ENCODE peak calls at places on chromosome 5, in five cellular contexts. U is Panc1; Z is transverse colon; T is CD4-positive, CD25-positive, alpha-beta regulatory T cell; L is Karpas-422. I is an unnamed sample.

GRCh38 chr5:96088676-96089075 is 127.0 kb upstream of the ELL2 start:
- DNase-seq in T (no peak), U (no peak), L (no peak), Z (no peak), I (no peak)

GRCh38 chr5:164649266-164649665 is 1143.8 kb downstream of the MAT2B start:
- DNase-seq in U (no peak), T (no peak), Z (no peak), L (no peak), I (no peak)

GRCh38 chr5:107929080-107929479 is 258.3 kb upstream of the EFNA5 start:
- DNase-seq in T (no peak), Z (no peak), U (no peak), L (no peak), I (no peak)

GRCh38 chr5:72501475-72501874 is 5.7 kb downstream of the ZNF366 start:
- DNase-seq in T (no peak), L (no peak), U (no peak), Z (no peak), I (no peak)

GRCh38 chr5:179318193-179318955 is 26.9 kb downstream of the ADAMTS2 start:
- DNase-seq in U (no peak), T (no peak), Z (no peak), L (no peak), I (no peak)

GRCh38 chr5:158619083-158619788 is 480.5 kb downstream of the EBF1 start:
- DNase-seq in L (no peak), Z (no peak), T (no peak), U (no peak), I (no peak)

GRCh38 chr5:176787676-176788075 is 22.7 kb upstream of the UNC5A start:
- DNase-seq in U (no peak), Z (no peak), L (peak; percentile 63), T (no peak), I (no peak)

GRCh38 chr5:35012796-35013195 is 35.0 kb downstream of the AGXT2 start:
- DNase-seq in T (no peak), L (no peak), Z (no peak), U (no peak), I (no peak)

GRCh38 chr5:86482008-86482407 is 135.7 kb upstream of the COX7C start:
- DNase-seq in Z (no peak), U (no peak), L (no peak), T (no peak), I (no peak)

GRCh38 chr5:18745988-18746615 is 1111.8 kb downstream of the TAF11L14 start:
- DNase-seq in T (peak; percentile 37), U (peak; percentile 78), Z (peak; percentile 37), L (peak; percentile 77), I (peak; percentile 13)

GRCh38 chr5:65483474-65484346 is 2.0 kb upstream of the ADAMTS6 start:
- DNase-seq in T (no peak), L (peak; percentile 75), U (peak; percentile 55), Z (no peak), I (no peak)

GRCh38 chr5:116451905-116452450 is 122.6 kb downstream of the SEMA6A start:
- DNase-seq in U (no peak), L (no peak), T (no peak), Z (no peak), I (no peak)

GRCh38 chr5:2094616-2094995 is 211.9 kb upstream of the IRX4 start:
- DNase-seq in Z (no peak), L (no peak), U (no peak), T (no peak), I (no peak)

GRCh38 chr5:2096827-2097226 is 214.1 kb upstream of the IRX4 start:
- DNase-seq in T (no peak), L (no peak), Z (no peak), U (no peak), I (no peak)

GRCh38 chr5:2093859-2094615 is 211.3 kb upstream of the IRX4 start:
- DNase-seq in U (peak; percentile 8), T (no peak), L (no peak), Z (no peak), I (no peak)

GRCh38 chr5:2095011-2095410 is 212.3 kb upstream of the IRX4 start:
- DNase-seq in Z (no peak), U (no peak), L (no peak), T (no peak), I (no peak)
- H3K4me3 ChIP-seq in Z (no peak overlapping the region), U (no peak overlapping the region), L (no peak overlapping the region), T (no peak overlapping the region), I (no peak overlapping the region)

GRCh38 chr5:157193699-157194424 is 13.2 kb downstream of the ITK start:
- DNase-seq in L (no peak), Z (no peak), U (no peak), T (peak; percentile 23), I (no peak)

GRCh38 chr5:157196045-157196444 is 15.4 kb downstream of the ITK start:
- DNase-seq in U (no peak), Z (no peak), T (peak; percentile 31), L (no peak), I (no peak)

GRCh38 chr5:157198277-157199058 is 17.8 kb downstream of the ITK start:
- DNase-seq in L (no peak), T (peak; percentile 57), U (no peak), Z (peak; percentile 30), I (no peak)

DNA sequence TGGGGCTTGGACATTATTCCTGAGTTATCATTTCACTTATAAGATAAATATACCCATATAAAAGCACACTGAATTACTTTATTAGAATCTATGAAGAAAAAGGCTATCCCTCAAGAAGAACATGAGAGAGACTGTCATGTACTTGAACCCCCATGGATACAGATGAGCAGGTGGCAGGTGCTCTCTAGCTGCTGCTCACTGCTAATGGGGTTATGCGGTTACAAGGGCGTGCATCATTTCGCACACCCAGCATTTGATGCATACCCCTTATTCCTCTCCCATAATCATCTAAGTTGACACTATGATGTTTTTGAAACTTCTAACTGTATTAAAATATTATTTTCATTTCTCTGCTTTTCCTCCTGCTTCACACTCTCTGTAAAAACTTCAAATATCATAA is 16.4 kb downstream of the ITK start:
- DNase-seq in U (no peak), T (peak; percentile 34), L (no peak), Z (no peak), I (no peak)
- H3K27me3 ChIP-seq in U (peaks cover 6% of the 10 kb centered on the region), T (no peaks in the 10 kb centered on the region), L (no peaks in the 10 kb centered on the region), Z (no peaks in the 10 kb centered on the region), I (peaks cover 11% of the 10 kb centered on the region)

GRCh38 chr5:149411738-149412519 is 32.8 kb upstream of the IL17B start:
- DNase-seq in U (no peak), L (no peak), T (no peak), Z (no peak), I (no peak)
- H3K4me3 ChIP-seq in U (no peak overlapping the region), L (no peak overlapping the region), T (no peak overlapping the region), Z (peak overlapping the region; percentile 49), I (no peak overlapping the region)

GRCh38 chr5:135546014-135546413 is 10.2 kb upstream of the NEUROG1 start:
- DNase-seq in T (no peak), U (no peak), L (no peak), Z (no peak), I (no peak)
- H3K27me3 ChIP-seq in T (peaks cover 35% of the 10 kb centered on the region), U (peaks cover 23% of the 10 kb centered on the region), L (no peaks in the 10 kb centered on the region), Z (peaks cover 93% of the 10 kb centered on the region), I (peaks cover 4% of the 10 kb centered on the region)

DNA sequence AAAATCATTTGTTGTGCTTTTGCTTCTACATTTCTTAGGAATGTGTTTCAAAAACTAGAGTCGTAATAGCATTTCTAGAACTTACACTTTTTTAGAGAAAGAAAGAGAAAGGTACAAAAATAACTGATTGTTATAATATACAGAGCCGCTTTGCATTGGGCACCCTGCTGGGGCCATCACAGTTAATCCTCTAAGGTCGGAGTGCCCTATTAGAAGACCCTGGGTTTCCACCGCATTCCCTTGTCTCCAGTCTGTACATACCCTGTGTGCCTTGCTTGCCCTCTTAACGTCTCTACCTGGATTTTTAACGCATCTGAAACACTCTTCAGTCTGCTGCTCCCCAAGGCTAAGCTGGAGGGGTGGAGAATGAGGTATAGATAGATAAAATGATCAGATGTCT is 1.3 kb downstream of the MARVELD2 start:
- DNase-seq in L (no peak), Z (no peak), U (no peak), T (no peak), I (no peak)
- H3K4me3 ChIP-seq in L (no peak overlapping the region), Z (peak overlapping the region; percentile 49), U (no peak overlapping the region), T (no peak overlapping the region), I (no peak overlapping the region)